ENCODE peak calls at places on chromosomes 1 and 21, in five cellular contexts. V is tibial nerve, F is sigmoid colon, G is heart right ventricle, X is uterus. O is an unnamed sample. For H3K4me1, the result is how much of the 10 kb centered on the place peaks cover.

GRCh38 chr1:159067699-159068621 is 8.6 kb downstream of the AIM2 start:
- DNase-seq in V (no peak), F (no peak), G (no peak), X (no peak), O (no peak)

GRCh38 chr1:116712510-116712909 is 41.7 kb upstream of the CD2 start:
- DNase-seq in V (no peak), F (no peak), G (no peak), X (no peak), O (no peak)

GRCh38 chr21:31088196-31088751 is 50.0 kb upstream of the KRTAP19-8 start:
- DNase-seq in V (no peak), F (no peak), G (no peak), X (no peak), O (no peak)

GRCh38 chr1:168636200-168636599 is 59.8 kb downstream of the XCL1 start:
- DNase-seq in V (no peak), F (no peak), G (no peak), X (no peak), O (no peak)

GRCh38 chr1:77392486-77392885 is 110.7 kb downstream of the AK5 start:
- DNase-seq in V (no peak), F (no peak), G (no peak), X (no peak), O (no peak)

GRCh38 chr1:44408181-44409018 is 3.3 kb downstream of the RNF220 start:
- DNase-seq in V (no peak), F (no peak), G (no peak), X (no peak), O (peak)

GRCh38 chr1:236016782-236017400 is 48.0 kb downstream of the NID1 start:
- DNase-seq in V (no peak), F (peak), G (no peak), X (peak), O (no peak)

GRCh38 chr1:219837994-219838294 is 90.4 kb downstream of the SLC30A10 start:
- DNase-seq in V (no peak), F (no peak), G (no peak), X (no peak), O (no peak)

GRCh38 chr1:49060766-49061165 is 284.1 kb upstream of the BEND5 start:
- DNase-seq in V (no peak), F (no peak), G (no peak), X (no peak), O (no peak)

GRCh38 chr1:20975668-20976067 is 188.6 kb upstream of the HP1BP3 start:
- DNase-seq in V (no peak), F (no peak), G (no peak), X (no peak), O (no peak)

GRCh38 chr1:19926296-19927129 is 3.1 kb upstream of the PLA2G2E start:
- DNase-seq in V (no peak), F (no peak), G (no peak), X (no peak), O (no peak)

GRCh38 chr1:205515781-205516253 is 11.3 kb downstream of the CDK18 start:
- DNase-seq in V (no peak), F (peak), G (peak), X (peak), O (no peak)

GRCh38 chr1:235022341-235023196 is 106.1 kb downstream of the TOMM20 start:
- DNase-seq in V (no peak), F (peak), G (no peak), X (no peak), O (no peak)

GRCh38 chr21:45243603-45244002 is 44.1 kb downstream of the POFUT2 start:
- DNase-seq in V (no peak), F (no peak), G (no peak), X (no peak), O (no peak)

GRCh38 chr1:185017338-185017737 is 28.0 kb upstream of the RNF2 start:
- DNase-seq in V (no peak), F (no peak), G (no peak), X (no peak), O (no peak)

GRCh38 chr1:30749691-30750583 is 7.6 kb downstream of the LAPTM5 start:
- DNase-seq in V (no peak), F (no peak), G (no peak), X (no peak), O (peak)

GRCh38 chr1:213982814-213983588 is 4.8 kb upstream of the PROX1 start:
- DNase-seq in V (no peak), F (no peak), G (no peak), X (no peak), O (no peak)

GRCh38 chr1:86756062-86756406 is 51.7 kb downstream of the SH3GLB1 start:
- DNase-seq in V (no peak), F (no peak), G (no peak), X (no peak), O (no peak)

GRCh38 chr1:201171063-201172036 is 17.1 kb upstream of the TMEM9 start:
- DNase-seq in V (peak), F (no peak), G (peak), X (peak), O (peak)

GRCh38 chr1:29180497-29181412 is 945 bp downstream of the SRSF4 start:
- DNase-seq in V (no peak), F (no peak), G (no peak), X (no peak), O (no peak)

GRCh38 chr1:27958513-27958912 is 1.3 kb upstream of the XKR8 start:
- DNase-seq in V (no peak), F (no peak), G (no peak), X (peak), O (no peak)

GRCh38 chr21:19197950-19198349 is 794.4 kb upstream of the TMPRSS15 start:
- DNase-seq in V (no peak), F (no peak), G (no peak), X (no peak), O (no peak)

GRCh38 chr1:91523462-91523861 is 22.8 kb downstream of the CDC7 start:
- DNase-seq in V (no peak), F (no peak), G (no peak), X (no peak), O (no peak)

GRCh38 chr1:156245451-156246232 is 2.2 kb downstream of the PAQR6 start:
- DNase-seq in V (no peak), F (no peak), G (no peak), X (no peak), O (peak)

GRCh38 chr1:110346690-110347089 is 7.5 kb downstream of the RBM15 start:
- DNase-seq in V (no peak), F (no peak), G (no peak), X (no peak), O (no peak)

GRCh38 chr1:204075116-204075636 is 2.3 kb downstream of the SOX13 start:
- DNase-seq in V (no peak), F (no peak), G (no peak), X (peak), O (no peak)

GRCh38 chr1:8256321-8256720 is 61.6 kb upstream of the SLC45A1 start:
- DNase-seq in V (no peak), F (no peak), G (no peak), X (no peak), O (no peak)

GRCh38 chr1:19338323-19338762 is 26.2 kb downstream of the SLC66A1 start:
- DNase-seq in V (no peak), F (no peak), G (no peak), X (no peak), O (no peak)

GRCh38 chr1:201703646-201704438 is 125.1 kb upstream of the IPO9 start:
- DNase-seq in V (peak), F (peak), G (peak), X (peak), O (peak)

GRCh38 chr21:46397993-46398392 is 60.7 kb upstream of the DIP2A start:
- DNase-seq in V (no peak), F (no peak), G (no peak), X (no peak), O (no peak)

GRCh38 chr21:14956826-14957225 is 108.0 kb downstream of the NRIP1 start:
- DNase-seq in V (no peak), F (no peak), G (no peak), X (no peak), O (no peak)

GRCh38 chr1:56074357-56074717 is 505.0 kb downstream of the PLPP3 start:
- DNase-seq in V (no peak), F (no peak), G (peak), X (no peak), O (no peak)

GRCh38 chr1:28259935-28260802 is 851 bp downstream of the SESN2 start:
- DNase-seq in V (peak), F (peak), G (peak), X (peak), O (no peak)

GRCh38 chr1:85116856-85117255 is 68.6 kb upstream of the MCOLN3 start:
- DNase-seq in V (no peak), F (no peak), G (no peak), X (no peak), O (no peak)

GRCh38 chr1:26824735-26825134 is 1.8 kb upstream of the ZDHHC18 start:
- DNase-seq in V (no peak), F (no peak), G (no peak), X (no peak), O (no peak)

DNA sequence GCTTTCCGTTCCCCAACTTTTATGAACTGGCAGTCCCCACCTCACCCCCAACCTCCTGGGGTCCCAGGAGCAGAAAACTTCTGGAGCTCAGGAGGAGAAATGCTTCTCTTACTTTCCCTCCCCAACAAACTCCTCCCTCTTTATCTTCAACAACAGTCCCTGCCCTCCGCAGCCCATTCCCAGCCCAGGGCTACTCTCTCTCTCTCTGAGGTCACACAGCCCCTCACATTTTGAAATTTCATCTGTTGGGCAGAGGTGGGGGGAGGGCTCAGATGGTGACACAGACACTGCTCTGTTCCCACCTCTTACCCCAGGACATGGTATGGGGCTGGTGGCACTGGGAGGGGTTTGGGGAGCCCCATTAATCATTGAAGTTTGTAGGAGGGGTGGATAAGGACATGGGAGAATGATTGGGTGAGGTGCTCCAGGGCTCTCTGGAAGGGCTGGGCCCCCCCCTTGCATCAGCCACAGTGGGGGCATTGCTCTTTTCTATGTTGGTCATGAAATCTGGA is 6.0 kb downstream of the PIK3CD start:
- DNase-seq in V (no peak), F (no peak), G (no peak), X (no peak), O (no peak)
- H3K4me1 ChIP-seq in V (under half), F (under half), G (under half), X (under half), O (half or more)

GRCh38 chr1:180857947-180858768 is 54.5 kb upstream of the KIAA1614 start:
- DNase-seq in V (no peak), F (no peak), G (no peak), X (no peak), O (no peak)
- H3K27ac ChIP-seq in V (peak), F (no peak), G (no peak), X (no peak), O (no peak)

GRCh38 chr1:208218237-208219097 is 25.7 kb downstream of the PLXNA2 start:
- DNase-seq in V (no peak), F (no peak), G (no peak), X (peak), O (no peak)

GRCh38 chr1:208217774-208218173 is 26.4 kb downstream of the PLXNA2 start:
- DNase-seq in V (no peak), F (no peak), G (no peak), X (peak), O (no peak)

GRCh38 chr1:208219659-208220282 is 24.4 kb downstream of the PLXNA2 start:
- DNase-seq in V (no peak), F (peak), G (peak), X (peak), O (no peak)

GRCh38 chr1:208221291-208221622 is 22.9 kb downstream of the PLXNA2 start:
- DNase-seq in V (no peak), F (no peak), G (no peak), X (no peak), O (no peak)

DNA sequence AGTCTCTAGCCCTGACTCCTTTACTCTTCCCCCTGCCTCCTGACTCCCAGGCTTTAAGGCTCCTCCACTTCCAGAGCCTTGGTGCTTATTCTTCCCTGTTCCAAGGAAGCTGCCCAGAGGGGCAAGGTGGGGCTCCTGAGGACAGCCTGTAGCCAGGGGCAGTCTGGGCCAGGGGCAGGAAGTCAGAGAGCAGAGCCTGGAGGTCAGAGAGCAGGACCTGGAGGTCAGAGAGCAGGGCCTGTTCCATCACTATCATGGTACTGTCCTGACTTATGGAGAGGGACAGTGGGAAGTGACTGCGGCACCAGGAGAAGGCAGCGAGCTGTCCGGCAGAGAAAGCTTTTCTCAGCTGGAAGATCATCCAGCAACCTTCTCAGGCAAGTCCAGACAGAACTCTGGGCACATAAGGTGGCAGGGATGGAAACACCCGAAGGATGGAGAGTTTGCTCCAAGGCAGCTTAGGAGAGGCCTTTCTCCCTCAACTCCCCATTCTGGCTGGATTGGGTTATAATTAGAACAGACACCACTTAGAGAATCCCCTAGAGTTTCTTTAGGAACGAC is 25.0 kb downstream of the PLXNA2 start:
- DNase-seq in V (no peak), F (no peak), G (no peak), X (no peak), O (no peak)
- H3K4me1 ChIP-seq in V (under half), F (half or more), G (half or more), X (under half), O (under half)

DNA sequence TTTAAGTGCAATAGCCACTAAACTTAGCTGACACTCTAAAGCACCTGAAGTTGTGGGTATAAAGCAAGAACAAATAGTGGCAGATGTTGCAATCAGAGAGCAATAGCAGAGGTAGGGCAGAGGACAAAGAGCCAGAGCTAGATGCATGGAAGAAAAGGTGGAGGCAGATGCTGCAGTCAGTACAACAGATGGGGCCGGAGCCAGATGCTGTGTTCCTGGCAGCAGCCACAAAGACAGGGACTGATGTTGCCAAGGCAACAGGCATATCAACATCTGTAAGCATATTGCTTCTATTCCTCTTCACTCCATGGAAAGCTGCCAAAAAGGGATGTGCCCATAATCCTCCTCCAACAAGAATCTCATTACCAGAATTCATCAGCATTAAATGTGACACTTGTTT is 108.0 kb downstream of the TNNI3K start:
- DNase-seq in V (no peak), F (no peak), G (peak), X (peak), O (no peak)
- H3K27ac ChIP-seq in V (no peak), F (no peak), G (peak), X (no peak), O (no peak)

GRCh38 chr1:112629256-112629655 is 9.6 kb downstream of the CAPZA1 start:
- DNase-seq in V (no peak), F (no peak), G (no peak), X (no peak), O (no peak)
- H3K4me1 ChIP-seq in V (under half), F (half or more), G (under half), X (under half), O (half or more)

O was measured in CD8-positive, alpha-beta memory T cell.